ENCODE peak calls at places on chromosomes 2 and 18, in six cellular contexts. N, Q, H, B, C and M are unnamed samples. For H3K27me3, the result is how much of the 10 kb centered on the place peaks cover.

GRCh38 chr2:188449992-188450391 is 158.3 kb downstream of the GULP1 start:
- DNase-seq in N (no peak), Q (no peak), H (no peak), B (no peak), C (no peak), M (no peak)

GRCh38 chr2:169107645-169108044 is 38.3 kb downstream of the DHRS9 start:
- DNase-seq in N (no peak), Q (no peak), H (no peak), B (no peak), C (no peak), M (no peak)

GRCh38 chr2:216012133-216012829 is 1.1 kb downstream of the MREG start:
- DNase-seq in N (no peak), Q (no peak), H (no peak), B (no peak), C (no peak), M (no peak)

GRCh38 chr2:227313310-227313709 is 11.7 kb upstream of the MFF start:
- DNase-seq in N (no peak), Q (no peak), H (no peak), B (no peak), C (no peak), M (no peak)

GRCh38 chr2:240800241-240800640 is 19.8 kb downstream of the KIF1A start:
- DNase-seq in N (no peak), Q (no peak), H (peak), B (peak), C (peak), M (no peak)

GRCh38 chr18:79424008-79424565 is 28.4 kb downstream of the NFATC1 start:
- DNase-seq in N (peak), Q (no peak), H (peak), B (peak), C (no peak), M (no peak)

GRCh38 chr2:233501198-233502076 is 65.1 kb downstream of the USP40 start:
- DNase-seq in N (no peak), Q (no peak), H (no peak), B (no peak), C (peak), M (no peak)

GRCh38 chr18:58135806-58136331 is 91.8 kb downstream of the NEDD4L start:
- DNase-seq in N (peak), Q (peak), H (peak), B (peak), C (peak), M (peak)

GRCh38 chr18:28174181-28174906 is 2.6 kb downstream of the CDH2 start:
- DNase-seq in N (no peak), Q (no peak), H (no peak), B (no peak), C (no peak), M (no peak)

GRCh38 chr2:175457846-175458408 is 276.4 kb upstream of the ATP5MC3 start:
- DNase-seq in N (no peak), Q (no peak), H (no peak), B (no peak), C (no peak), M (no peak)

GRCh38 chr2:95050385-95051300 is 25.1 kb downstream of the MAL start:
- DNase-seq in N (no peak), Q (no peak), H (no peak), B (no peak), C (no peak), M (no peak)

GRCh38 chr2:133817680-133818566 is 249.7 kb upstream of the NCKAP5 start:
- DNase-seq in N (no peak), Q (no peak), H (peak), B (no peak), C (peak), M (no peak)

GRCh38 chr2:164593959-164594358 is 27.3 kb downstream of the GRB14 start:
- DNase-seq in N (no peak), Q (no peak), H (no peak), B (no peak), C (no peak), M (no peak)

GRCh38 chr2:163370169-163370886 is 365.5 kb downstream of the FIGN start:
- DNase-seq in N (no peak), Q (no peak), H (no peak), B (no peak), C (no peak), M (no peak)

GRCh38 chr18:36050479-36050878 is 16.9 kb downstream of the RPRD1A start:
- DNase-seq in N (no peak), Q (no peak), H (no peak), B (no peak), C (no peak), M (no peak)

GRCh38 chr2:237511421-237511820 is 24.4 kb downstream of the MLPH start:
- DNase-seq in N (no peak), Q (no peak), H (no peak), B (no peak), C (peak), M (no peak)
- H3K27me3 ChIP-seq in N (under half), Q (under half), H (under half), B (under half), C (under half), M (under half)

DNA sequence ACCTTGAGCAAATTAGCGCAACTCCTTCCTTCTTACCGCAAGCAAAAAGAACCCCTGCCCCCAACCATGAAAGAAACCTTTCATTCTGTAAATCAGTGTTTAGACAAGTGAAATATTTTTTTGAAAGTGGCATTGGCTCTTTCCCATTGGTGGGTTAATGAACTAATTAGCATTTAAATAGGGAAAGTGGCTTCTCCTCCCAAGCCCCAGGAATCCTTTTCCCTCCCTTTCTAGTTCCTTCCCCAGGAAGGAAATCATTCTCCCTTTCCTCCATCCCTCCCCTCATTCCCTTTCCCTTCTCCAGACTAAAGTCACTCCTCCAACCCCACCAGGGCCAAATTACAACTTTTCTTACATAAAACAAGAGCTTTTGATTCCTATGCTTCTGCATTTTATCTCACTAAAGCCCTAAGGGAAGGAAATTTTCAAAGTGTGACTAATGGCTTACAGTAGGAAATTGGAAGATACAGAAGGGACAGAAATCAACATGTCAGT is 22.9 kb upstream of the TYMS start:
- DNase-seq in N (no peak), Q (no peak), H (no peak), B (no peak), C (no peak), M (no peak)
- H3K4me3 ChIP-seq in N (no peak), Q (no peak), H (no peak), B (no peak), C (no peak), M (no peak)

DNA sequence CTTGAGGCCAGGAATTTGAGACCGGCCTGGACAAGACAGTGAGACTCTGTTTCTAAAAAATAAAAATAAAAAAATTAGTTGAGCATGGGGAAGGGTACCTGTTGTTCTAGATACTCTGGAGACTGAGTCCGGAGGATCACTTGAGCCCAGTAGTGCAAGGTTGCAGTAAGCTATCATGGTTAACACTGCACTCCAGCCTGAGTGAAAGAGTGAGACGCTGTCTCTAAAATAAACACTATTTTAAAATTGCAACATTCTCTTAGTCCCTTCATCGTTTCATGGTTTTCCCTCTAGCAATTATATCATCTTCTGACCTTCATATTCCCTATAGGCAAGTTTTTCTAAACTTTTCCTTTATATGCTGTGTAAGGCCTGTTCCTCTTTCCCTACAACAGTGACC is 248.5 kb downstream of the VAPA start:
- DNase-seq in N (no peak), Q (no peak), H (no peak), B (no peak), C (no peak), M (no peak)
- TF ChIP-seq POLR2A in N (no peak), Q (no peak), H (no peak), B (no peak), C (no peak), M (no peak)

GRCh38 chr2:63047534-63048281 is 2.9 kb upstream of the OTX1 start:
- DNase-seq in N (no peak), Q (peak), H (no peak), B (no peak), C (no peak), M (no peak)
- H3K27me3 ChIP-seq in N (under half), Q (half or more), H (under half), B (under half), C (under half), M (under half)

DNA sequence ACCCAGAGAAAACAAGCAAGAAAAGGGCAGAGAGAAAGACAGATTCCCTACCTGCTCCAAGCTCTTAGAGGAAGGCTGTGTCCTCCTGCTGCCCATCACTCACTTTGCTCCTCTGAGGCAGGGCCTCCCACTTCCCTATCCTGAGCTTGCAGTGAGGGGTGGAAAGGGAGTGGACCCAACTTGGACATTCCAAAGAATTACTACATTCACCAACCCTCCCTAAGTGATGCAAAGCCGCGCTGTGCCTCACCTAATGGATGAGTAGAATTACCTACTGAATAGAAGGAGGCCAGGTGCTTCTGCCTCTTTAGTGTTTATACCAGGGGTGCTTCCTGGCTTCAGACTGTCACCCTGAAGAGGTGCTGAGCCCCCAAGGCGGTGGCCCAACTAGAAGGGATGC is 5.6 kb upstream of the OSR1 start:
- DNase-seq in N (no peak), Q (no peak), H (no peak), B (no peak), C (no peak), M (no peak)
- H3K4me3 ChIP-seq in N (no peak), Q (no peak), H (no peak), B (no peak), C (no peak), M (no peak)

GRCh38 chr2:150475479-150476212 is 11.8 kb downstream of the RND3 start:
- DNase-seq in N (no peak), Q (no peak), H (no peak), B (no peak), C (peak), M (no peak)

GRCh38 chr2:150476213-150476740 is 11.2 kb downstream of the RND3 start:
- DNase-seq in N (no peak), Q (no peak), H (no peak), B (no peak), C (peak), M (no peak)

GRCh38 chr2:150476809-150477302 is 10.6 kb downstream of the RND3 start:
- DNase-seq in N (no peak), Q (no peak), H (peak), B (no peak), C (peak), M (no peak)

GRCh38 chr2:150478206-150478974 is 9.1 kb downstream of the RND3 start:
- DNase-seq in N (no peak), Q (no peak), H (no peak), B (no peak), C (peak), M (no peak)

DNA sequence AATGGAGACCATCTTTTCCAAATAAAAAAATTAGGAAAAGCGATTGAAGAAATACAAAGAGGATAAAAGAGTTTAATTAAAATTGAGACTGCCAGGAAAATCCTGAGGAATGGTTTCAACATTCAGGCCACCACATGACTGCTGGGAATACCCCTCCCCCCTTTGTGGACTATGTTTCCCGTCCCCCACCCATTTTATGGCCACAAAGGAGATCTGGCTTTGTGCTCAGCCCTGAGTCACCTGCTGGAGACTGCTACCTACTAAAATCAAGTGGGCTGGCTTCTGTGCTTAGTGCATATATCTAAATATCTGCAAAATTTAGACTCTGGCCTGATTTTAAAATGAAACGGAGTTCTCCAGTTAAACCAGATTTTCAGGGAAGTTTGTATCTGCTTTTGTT is 10.1 kb downstream of the RND3 start:
- DNase-seq in N (no peak), Q (peak), H (peak), B (no peak), C (peak), M (no peak)
- TF ChIP-seq POLR2A in N (no peak), Q (no peak), H (no peak), B (no peak), C (peak), M (no peak)

GRCh38 chr18:11033503-11033902 is 115.9 kb downstream of the PIEZO2 start:
- DNase-seq in N (no peak), Q (no peak), H (no peak), B (no peak), C (no peak), M (no peak)
- H3K27me3 ChIP-seq in N (under half), Q (under half), H (under half), B (under half), C (under half), M (under half)

DNA sequence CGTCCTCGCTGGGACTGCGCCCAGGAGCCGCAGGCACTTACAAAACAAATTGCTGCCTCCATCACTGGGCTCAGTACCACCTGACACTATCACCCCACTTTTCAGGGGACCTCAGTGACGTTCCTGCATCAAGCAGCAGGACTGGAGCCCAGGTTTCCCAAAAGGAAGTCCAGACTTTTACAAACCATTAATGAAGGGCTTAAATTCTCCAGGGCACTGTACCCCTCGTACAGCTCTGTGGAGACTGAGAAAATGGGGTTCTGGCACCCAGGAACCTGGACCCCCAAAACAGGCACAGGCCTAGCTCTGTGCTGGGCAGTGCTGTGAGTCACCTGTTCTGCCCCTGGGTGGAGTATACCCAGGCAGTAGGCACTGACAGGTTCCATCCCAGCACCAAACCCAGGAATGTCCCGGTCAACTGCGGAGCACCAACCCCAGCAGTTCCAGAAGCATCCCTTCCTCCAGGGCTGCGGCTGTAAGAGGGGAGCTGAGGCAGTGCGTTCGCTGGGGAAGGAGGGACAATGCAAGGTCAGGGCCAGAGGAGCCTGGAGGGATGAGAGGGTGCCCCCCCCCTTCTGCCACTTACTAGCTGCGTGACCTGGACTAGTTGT is 24.6 kb upstream of the NOTO start:
- DNase-seq in N (no peak), Q (no peak), H (no peak), B (no peak), C (no peak), M (no peak)
- H3K4me3 ChIP-seq in N (peak), Q (no peak), H (no peak), B (peak), C (no peak), M (peak)

DNA sequence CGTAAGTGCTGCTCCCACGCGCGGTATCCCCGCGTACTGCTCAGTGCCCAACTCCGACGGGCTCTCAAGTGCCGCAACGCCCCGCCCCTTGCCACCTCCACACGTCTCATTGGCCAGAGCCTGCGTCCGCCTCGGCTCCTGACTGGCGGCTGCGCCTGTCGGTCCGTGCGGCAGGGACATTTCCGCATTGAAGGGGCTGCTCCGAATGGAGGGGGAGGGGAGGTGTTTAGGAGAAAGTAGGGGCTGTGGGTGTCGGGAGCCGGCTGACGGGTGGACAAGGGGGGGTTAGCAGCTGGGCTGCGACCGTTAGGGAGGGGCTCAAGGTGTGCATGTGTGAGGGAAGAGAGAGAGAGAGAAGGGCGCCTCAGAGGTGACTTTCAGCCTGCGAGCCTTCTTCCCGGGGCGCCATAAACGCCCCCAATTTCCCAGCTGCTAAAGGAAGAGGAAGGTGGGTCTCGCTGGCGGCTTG is 877 bp upstream of the UGP2 start:
- DNase-seq in N (peak), Q (peak), H (peak), B (peak), C (peak), M (peak)
- TF ChIP-seq POLR2A in N (peak), Q (peak), H (peak), B (peak), C (peak), M (peak)

DNA sequence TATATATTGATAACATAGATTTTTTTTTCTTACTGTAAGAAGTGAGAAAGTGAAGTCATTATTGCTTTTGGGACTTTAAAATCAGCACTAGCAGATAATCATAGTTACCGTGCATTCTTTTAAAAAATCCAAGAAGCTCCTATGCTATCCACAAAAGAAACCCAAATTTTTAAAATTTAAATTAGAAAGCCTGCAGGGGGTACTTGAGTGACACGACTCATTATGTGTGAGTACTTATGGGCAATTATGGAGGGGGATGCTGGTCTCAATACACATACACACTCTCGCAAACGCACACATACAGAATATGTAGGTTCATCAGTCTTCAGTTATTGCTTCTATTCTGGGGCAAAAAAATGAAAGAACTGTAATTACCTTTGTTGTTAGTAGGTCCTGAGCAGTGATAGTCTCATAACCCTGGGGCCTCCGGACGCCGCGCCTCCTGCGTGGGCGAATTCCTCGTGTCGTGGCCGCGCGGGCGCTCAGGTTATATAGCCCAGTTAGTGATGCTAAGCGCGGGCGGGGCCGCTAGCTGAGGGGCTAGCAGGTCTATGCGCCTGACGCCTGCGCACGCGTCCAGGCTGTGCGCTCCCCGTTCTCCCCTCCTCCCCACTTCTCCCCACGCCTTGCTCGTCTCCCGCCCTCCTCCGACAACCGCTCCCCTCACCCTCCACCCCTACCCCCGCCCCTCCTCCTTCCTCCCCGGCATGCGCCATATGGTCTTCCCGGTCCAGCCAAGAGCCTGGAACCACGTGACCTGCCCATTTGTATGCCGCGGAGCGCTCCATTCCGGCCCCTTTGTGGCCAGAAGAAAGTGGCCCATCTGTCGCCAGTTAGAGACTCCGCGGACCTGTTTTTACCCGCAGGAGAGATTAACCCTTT is at the start of gene NEUROD1:
- DNase-seq in N (no peak), Q (no peak), H (peak), B (no peak), C (no peak), M (peak)
- H3K27me3 ChIP-seq in N (half or more), Q (half or more), H (under half), B (under half), C (half or more), M (under half)